ENCODE peak calls at places on chromosomes 2 and 18, in eight cellular contexts. One of them, this sample, is unnamed.

GRCh38 chr2:157587576-157587975 is 41.1 kb downstream of the ACVR1C start:
- DNase-seq in activated gamma-delta T cell: no peak
- DNase-seq in stimulated activated CD8-positive, alpha-beta memory T cell treated with anti-CD3 and anti-CD28 coated beads, Interleukin-12 subunit alpha, Interleukin-12 subunit beta, amount 100 ng/mL, for 4 hours: no peak
- DNase-seq in astrocyte: peak; percentile 1
- DNase-seq in NCI-H774: peak; percentile 66
- DNase-seq in natural killer cell treated with Interleukin-12 subunit alpha and Interleukin-12 subunit beta and Interleukin-15 and Interleukin-18, amount 100 ng/mL, for 72 hours: no peak
- DNase-seq in dorsolateral prefrontal cortex: no peak
- DNase-seq in A172: peak; percentile 8
- DNase-seq in this sample: no peak

GRCh38 chr2:16247371-16248177 is 307.2 kb downstream of the MYCN start:
- DNase-seq in activated gamma-delta T cell: no peak
- DNase-seq in stimulated activated CD8-positive, alpha-beta memory T cell treated with anti-CD3 and anti-CD28 coated beads, Interleukin-12 subunit alpha, Interleukin-12 subunit beta, amount 100 ng/mL, for 4 hours: no peak
- DNase-seq in astrocyte: no peak
- DNase-seq in NCI-H774: no peak
- DNase-seq in natural killer cell treated with Interleukin-12 subunit alpha and Interleukin-12 subunit beta and Interleukin-15 and Interleukin-18, amount 100 ng/mL, for 72 hours: no peak
- DNase-seq in dorsolateral prefrontal cortex: no peak
- DNase-seq in A172: no peak
- DNase-seq in this sample: no peak

GRCh38 chr18:27142891-27143290 is 42.2 kb downstream of the CHST9 start:
- DNase-seq in activated gamma-delta T cell: no peak
- DNase-seq in stimulated activated CD8-positive, alpha-beta memory T cell treated with anti-CD3 and anti-CD28 coated beads, Interleukin-12 subunit alpha, Interleukin-12 subunit beta, amount 100 ng/mL, for 4 hours: no peak
- DNase-seq in astrocyte: no peak
- DNase-seq in NCI-H774: no peak
- DNase-seq in natural killer cell treated with Interleukin-12 subunit alpha and Interleukin-12 subunit beta and Interleukin-15 and Interleukin-18, amount 100 ng/mL, for 72 hours: no peak
- DNase-seq in dorsolateral prefrontal cortex: no peak
- DNase-seq in A172: no peak
- DNase-seq in this sample: no peak

GRCh38 chr2:47905454-47906260 is 641 bp downstream of the FBXO11 start:
- DNase-seq in activated gamma-delta T cell: peak; percentile 52
- DNase-seq in stimulated activated CD8-positive, alpha-beta memory T cell treated with anti-CD3 and anti-CD28 coated beads, Interleukin-12 subunit alpha, Interleukin-12 subunit beta, amount 100 ng/mL, for 4 hours: peak; percentile 53
- DNase-seq in astrocyte: peak; percentile 47
- DNase-seq in NCI-H774: peak; percentile 57
- DNase-seq in natural killer cell treated with Interleukin-12 subunit alpha and Interleukin-12 subunit beta and Interleukin-15 and Interleukin-18, amount 100 ng/mL, for 72 hours: peak; percentile 74
- DNase-seq in dorsolateral prefrontal cortex: peak; percentile 73
- DNase-seq in A172: peak; percentile 3
- DNase-seq in this sample: peak; percentile 80

GRCh38 chr2:200786423-200786822 is 25.3 kb upstream of the BZW1 start:
- DNase-seq in activated gamma-delta T cell: no peak
- DNase-seq in stimulated activated CD8-positive, alpha-beta memory T cell treated with anti-CD3 and anti-CD28 coated beads, Interleukin-12 subunit alpha, Interleukin-12 subunit beta, amount 100 ng/mL, for 4 hours: no peak
- DNase-seq in astrocyte: peak; percentile 69
- DNase-seq in NCI-H774: peak; percentile 83
- DNase-seq in natural killer cell treated with Interleukin-12 subunit alpha and Interleukin-12 subunit beta and Interleukin-15 and Interleukin-18, amount 100 ng/mL, for 72 hours: no peak
- DNase-seq in dorsolateral prefrontal cortex: no peak
- DNase-seq in A172: peak; percentile 71
- DNase-seq in this sample: no peak

GRCh38 chr2:19472579-19472978 is 114.2 kb upstream of the OSR1 start:
- DNase-seq in activated gamma-delta T cell: no peak
- DNase-seq in stimulated activated CD8-positive, alpha-beta memory T cell treated with anti-CD3 and anti-CD28 coated beads, Interleukin-12 subunit alpha, Interleukin-12 subunit beta, amount 100 ng/mL, for 4 hours: no peak
- DNase-seq in astrocyte: no peak
- DNase-seq in NCI-H774: no peak
- DNase-seq in natural killer cell treated with Interleukin-12 subunit alpha and Interleukin-12 subunit beta and Interleukin-15 and Interleukin-18, amount 100 ng/mL, for 72 hours: no peak
- DNase-seq in dorsolateral prefrontal cortex: no peak
- DNase-seq in A172: no peak
- DNase-seq in this sample: no peak

GRCh38 chr2:219350215-219350937 is 17.8 kb upstream of the RESP18 start:
- DNase-seq in activated gamma-delta T cell: no peak
- DNase-seq in stimulated activated CD8-positive, alpha-beta memory T cell treated with anti-CD3 and anti-CD28 coated beads, Interleukin-12 subunit alpha, Interleukin-12 subunit beta, amount 100 ng/mL, for 4 hours: no peak
- DNase-seq in astrocyte: peak; percentile 47
- DNase-seq in NCI-H774: no peak
- DNase-seq in natural killer cell treated with Interleukin-12 subunit alpha and Interleukin-12 subunit beta and Interleukin-15 and Interleukin-18, amount 100 ng/mL, for 72 hours: no peak
- DNase-seq in dorsolateral prefrontal cortex: no peak
- DNase-seq in A172: peak; percentile 37
- DNase-seq in this sample: no peak

GRCh38 chr2:69645026-69645425 is 1.5 kb upstream of the AAK1 start:
- DNase-seq in activated gamma-delta T cell: no peak
- DNase-seq in stimulated activated CD8-positive, alpha-beta memory T cell treated with anti-CD3 and anti-CD28 coated beads, Interleukin-12 subunit alpha, Interleukin-12 subunit beta, amount 100 ng/mL, for 4 hours: no peak
- DNase-seq in astrocyte: no peak
- DNase-seq in NCI-H774: no peak
- DNase-seq in natural killer cell treated with Interleukin-12 subunit alpha and Interleukin-12 subunit beta and Interleukin-15 and Interleukin-18, amount 100 ng/mL, for 72 hours: no peak
- DNase-seq in dorsolateral prefrontal cortex: no peak
- DNase-seq in A172: no peak
- DNase-seq in this sample: no peak

GRCh38 chr2:149473538-149473937 is 114.0 kb downstream of the MMADHC start:
- DNase-seq in activated gamma-delta T cell: no peak
- DNase-seq in stimulated activated CD8-positive, alpha-beta memory T cell treated with anti-CD3 and anti-CD28 coated beads, Interleukin-12 subunit alpha, Interleukin-12 subunit beta, amount 100 ng/mL, for 4 hours: no peak
- DNase-seq in astrocyte: no peak
- DNase-seq in NCI-H774: no peak
- DNase-seq in natural killer cell treated with Interleukin-12 subunit alpha and Interleukin-12 subunit beta and Interleukin-15 and Interleukin-18, amount 100 ng/mL, for 72 hours: no peak
- DNase-seq in dorsolateral prefrontal cortex: no peak
- DNase-seq in A172: no peak
- DNase-seq in this sample: no peak

This sample was measured in neuronal stem cell.